ENCODE peak calls at places on chromosomes 11 and 22, in four cellular contexts. One of them, this sample, is unnamed.
A peak's percentile ranks its signal among the peaks of the same experiment; 100 is the strongest.

GRCh38 chr22:20661473-20661872 is 112.4 kb upstream of the SERPIND1 start:
- DNase-seq in neural progenitor cell: no peak
- DNase-seq in bronchial epithelial cell: no peak
- DNase-seq in Panc1: no peak
- DNase-seq in this sample: no peak

GRCh38 chr11:95154514-95154913 is 64.9 kb downstream of the ENDOD1 start:
- DNase-seq in Panc1: no peak
- DNase-seq in neural progenitor cell: peak; percentile 80
- DNase-seq in bronchial epithelial cell: peak; percentile 56
- DNase-seq in this sample: peak; percentile 53

GRCh38 chr11:11659567-11660341 is 37.9 kb upstream of the GALNT18 start:
- DNase-seq in Panc1: no peak
- DNase-seq in bronchial epithelial cell: no peak
- DNase-seq in neural progenitor cell: no peak
- DNase-seq in this sample: no peak

GRCh38 chr11:2843551-2843950 is 42.0 kb downstream of the CDKN1C start:
- DNase-seq in Panc1: no peak
- DNase-seq in bronchial epithelial cell: no peak
- DNase-seq in neural progenitor cell: no peak
- DNase-seq in this sample: no peak

GRCh38 chr11:78548911-78549572 is 25.6 kb downstream of the NARS2 start:
- DNase-seq in Panc1: no peak
- DNase-seq in neural progenitor cell: peak; percentile 12
- DNase-seq in bronchial epithelial cell: no peak
- DNase-seq in this sample: no peak

GRCh38 chr11:75453916-75454655 is 21.1 kb upstream of the KLHL35 start:
- DNase-seq in bronchial epithelial cell: no peak
- DNase-seq in Panc1: no peak
- DNase-seq in neural progenitor cell: no peak
- DNase-seq in this sample: no peak

GRCh38 chr11:118657238-118657637 is 22.2 kb downstream of the TREH start:
- DNase-seq in bronchial epithelial cell: no peak
- DNase-seq in neural progenitor cell: no peak
- DNase-seq in Panc1: no peak
- DNase-seq in this sample: no peak

GRCh38 chr11:104254347-104254746 is 90.4 kb upstream of the PDGFD start:
- DNase-seq in neural progenitor cell: peak; percentile 85
- DNase-seq in Panc1: no peak
- DNase-seq in bronchial epithelial cell: peak; percentile 48
- DNase-seq in this sample: peak; percentile 29

GRCh38 chr11:99277281-99277680 is 256.5 kb downstream of the CNTN5 start:
- DNase-seq in Panc1: no peak
- DNase-seq in neural progenitor cell: peak; percentile 11
- DNase-seq in bronchial epithelial cell: peak; percentile 5
- DNase-seq in this sample: no peak

GRCh38 chr22:37830093-37830842 is 7.1 kb downstream of the GALR3 start:
- DNase-seq in neural progenitor cell: no peak
- DNase-seq in Panc1: no peak
- DNase-seq in bronchial epithelial cell: no peak
- DNase-seq in this sample: no peak

GRCh38 chr22:43970037-43970747 is 14.9 kb downstream of the SAMM50 start:
- DNase-seq in neural progenitor cell: no peak
- DNase-seq in Panc1: no peak
- DNase-seq in bronchial epithelial cell: no peak
- DNase-seq in this sample: no peak

GRCh38 chr11:62104001-62104400 is 19.8 kb upstream of the INCENP start:
- DNase-seq in Panc1: no peak
- DNase-seq in bronchial epithelial cell: no peak
- DNase-seq in neural progenitor cell: no peak
- DNase-seq in this sample: no peak

GRCh38 chr11:73269353-73270088 is 2.6 kb upstream of the P2RY6 start:
- DNase-seq in neural progenitor cell: no peak
- DNase-seq in Panc1: no peak
- DNase-seq in bronchial epithelial cell: no peak
- DNase-seq in this sample: no peak

GRCh38 chr11:72824811-72825505 is 10.7 kb downstream of the ATG16L2 start:
- DNase-seq in Panc1: no peak
- DNase-seq in bronchial epithelial cell: no peak
- DNase-seq in neural progenitor cell: no peak
- DNase-seq in this sample: no peak

GRCh38 chr11:109957601-109958000 is 135.6 kb upstream of the ZC3H12C start:
- DNase-seq in neural progenitor cell: no peak
- DNase-seq in Panc1: no peak
- DNase-seq in bronchial epithelial cell: no peak
- DNase-seq in this sample: no peak

GRCh38 chr11:28621648-28622215 is 513.5 kb downstream of the METTL15 start:
- DNase-seq in bronchial epithelial cell: no peak
- DNase-seq in neural progenitor cell: no peak
- DNase-seq in Panc1: no peak
- DNase-seq in this sample: no peak

GRCh38 chr11:57427692-57428082 is 766 bp upstream of the SLC43A3 start:
- DNase-seq in neural progenitor cell: no peak
- DNase-seq in bronchial epithelial cell: peak; percentile 51
- DNase-seq in Panc1: no peak
- DNase-seq in this sample: peak; percentile 56

GRCh38 chr11:104968856-104969776 is 742 bp upstream of the CASP4 start:
- DNase-seq in Panc1: peak; percentile 30
- DNase-seq in neural progenitor cell: peak; percentile 43
- DNase-seq in bronchial epithelial cell: no peak
- DNase-seq in this sample: peak; percentile 31

GRCh38 chr11:34176980-34177319 is 71.5 kb downstream of the NAT10 start:
- DNase-seq in Panc1: no peak
- DNase-seq in bronchial epithelial cell: no peak
- DNase-seq in neural progenitor cell: peak; percentile 53
- DNase-seq in this sample: no peak

DNA sequence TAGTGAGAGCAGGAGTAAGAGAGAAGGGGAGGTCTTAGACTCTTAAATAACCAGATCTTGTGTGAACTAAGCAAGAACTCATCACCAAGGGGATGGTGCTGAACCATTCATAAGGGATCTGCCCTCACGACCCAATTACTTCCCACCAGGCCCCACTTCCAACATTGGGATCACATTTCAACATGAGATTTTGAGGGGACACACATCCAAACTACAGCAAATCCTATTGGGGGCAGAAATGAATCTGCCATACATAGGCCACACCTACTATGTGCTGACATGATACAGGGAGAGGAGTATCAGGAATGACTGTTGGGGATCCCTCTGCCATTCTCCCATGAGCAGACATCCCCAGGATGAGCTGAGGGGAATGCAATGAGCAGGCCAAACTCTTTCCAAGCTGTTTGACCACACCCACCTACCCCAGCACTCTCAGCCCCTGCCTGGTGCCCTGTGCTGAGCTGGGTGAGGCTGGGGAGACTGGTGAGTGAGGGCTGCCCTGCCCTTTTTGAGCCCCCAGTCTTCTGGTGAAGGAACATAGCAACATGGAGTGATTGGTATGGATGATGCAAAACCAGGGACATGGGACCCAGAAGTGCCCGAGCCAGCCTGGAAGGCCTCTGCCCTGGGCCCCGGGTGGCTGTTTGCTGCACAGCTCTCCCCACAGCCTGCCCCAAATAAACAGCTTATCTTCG is 1.2 kb upstream of the GTSE1 start:
- DNase-seq in Panc1: no peak
- DNase-seq in bronchial epithelial cell: no peak
- DNase-seq in neural progenitor cell: no peak
- DNase-seq in this sample: no peak
- H3K4me3 ChIP-seq in Panc1: peak overlapping the region; percentile 74
- H3K4me3 ChIP-seq in bronchial epithelial cell: no peak overlapping the region
- H3K4me3 ChIP-seq in neural progenitor cell: peak overlapping the region; percentile 84
- H3K4me3 ChIP-seq in this sample: peak overlapping the region; percentile 78

GRCh38 chr11:45384711-45385241 is 98.6 kb upstream of the SYT13 start:
- DNase-seq in neural progenitor cell: peak; percentile 42
- DNase-seq in Panc1: no peak
- DNase-seq in bronchial epithelial cell: no peak
- DNase-seq in this sample: no peak
- TF ChIP-seq CTCF in neural progenitor cell: no peak
- TF ChIP-seq CTCF in Panc1: no peak
- TF ChIP-seq CTCF in bronchial epithelial cell: no peak
- TF ChIP-seq CTCF in this sample: no peak

GRCh38 chr11:65429069-65429681 is 6.6 kb downstream of the NEAT1 start:
- DNase-seq in neural progenitor cell: peak; percentile 32
- DNase-seq in bronchial epithelial cell: peak; percentile 70
- DNase-seq in Panc1: no peak
- DNase-seq in this sample: peak; percentile 58

GRCh38 chr11:65428578-65429068 is 6.0 kb downstream of the NEAT1 start:
- DNase-seq in bronchial epithelial cell: peak; percentile 51
- DNase-seq in Panc1: no peak
- DNase-seq in neural progenitor cell: no peak
- DNase-seq in this sample: peak; percentile 50

GRCh38 chr11:65431452-65432132 is 9.0 kb downstream of the NEAT1 start:
- DNase-seq in bronchial epithelial cell: peak; percentile 19
- DNase-seq in Panc1: no peak
- DNase-seq in neural progenitor cell: no peak
- DNase-seq in this sample: no peak

GRCh38 chr11:65430406-65431217 is 8.0 kb downstream of the NEAT1 start:
- DNase-seq in bronchial epithelial cell: peak; percentile 44
- DNase-seq in neural progenitor cell: no peak
- DNase-seq in Panc1: no peak
- DNase-seq in this sample: no peak

DNA sequence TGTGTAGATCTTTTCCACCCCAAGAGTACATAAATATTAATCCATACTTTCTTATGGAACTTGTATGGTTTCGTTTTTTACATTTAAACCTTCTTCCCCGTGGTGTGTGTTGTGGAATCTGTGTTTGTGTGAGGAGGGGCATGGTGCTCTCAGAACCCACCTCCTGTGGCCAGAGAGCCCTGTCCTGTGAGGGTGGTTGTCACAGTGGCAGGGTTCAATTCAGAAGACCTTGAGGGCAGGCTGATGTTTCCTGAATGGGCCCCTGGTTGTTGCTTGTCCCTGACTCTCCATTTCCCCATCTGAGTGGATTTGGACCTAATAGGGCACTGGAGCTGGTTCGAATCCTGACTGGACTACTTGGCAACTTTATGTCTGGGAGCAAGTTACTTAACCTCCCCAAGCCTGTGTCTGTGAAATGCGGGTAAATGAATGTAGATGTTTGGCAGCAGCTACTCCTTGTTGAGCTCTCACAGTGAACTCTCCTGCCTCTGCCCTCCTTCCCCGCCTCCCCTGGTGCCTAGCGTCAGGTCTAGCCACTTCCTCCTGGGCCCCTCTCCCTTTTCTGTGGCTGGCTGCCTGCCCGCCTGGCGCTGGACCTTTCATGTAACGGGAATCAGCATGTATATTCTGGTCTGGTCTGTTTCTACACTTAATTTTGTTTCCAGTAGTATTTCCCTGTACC is 7.3 kb downstream of the NEAT1 start:
- DNase-seq in Panc1: no peak
- DNase-seq in bronchial epithelial cell: peak; percentile 65
- DNase-seq in neural progenitor cell: no peak
- DNase-seq in this sample: peak; percentile 77
- H3K4me3 ChIP-seq in Panc1: peak overlapping the region; percentile 99
- H3K4me3 ChIP-seq in bronchial epithelial cell: no peak overlapping the region
- H3K4me3 ChIP-seq in neural progenitor cell: no peak overlapping the region
- H3K4me3 ChIP-seq in this sample: no peak overlapping the region

GRCh38 chr11:65476632-65477270 is 22.1 kb upstream of the MALAT1 start:
- DNase-seq in Panc1: no peak
- DNase-seq in neural progenitor cell: no peak
- DNase-seq in bronchial epithelial cell: no peak
- DNase-seq in this sample: peak; percentile 83

GRCh38 chr11:65477271-65478029 is 21.4 kb upstream of the MALAT1 start:
- DNase-seq in Panc1: no peak
- DNase-seq in neural progenitor cell: peak; percentile 95
- DNase-seq in bronchial epithelial cell: peak; percentile 85
- DNase-seq in this sample: peak; percentile 98

GRCh38 chr11:65478411-65479183 is 20.2 kb upstream of the MALAT1 start:
- DNase-seq in bronchial epithelial cell: no peak
- DNase-seq in neural progenitor cell: peak; percentile 34
- DNase-seq in Panc1: no peak
- DNase-seq in this sample: peak; percentile 63

GRCh38 chr11:65482306-65482850 is 16.5 kb upstream of the MALAT1 start:
- DNase-seq in neural progenitor cell: no peak
- DNase-seq in Panc1: no peak
- DNase-seq in bronchial epithelial cell: no peak
- DNase-seq in this sample: no peak

GRCh38 chr11:65479184-65480145 is 19.4 kb upstream of the MALAT1 start:
- DNase-seq in Panc1: no peak
- DNase-seq in neural progenitor cell: peak; percentile 74
- DNase-seq in bronchial epithelial cell: no peak
- DNase-seq in this sample: peak; percentile 72
- TF ChIP-seq CTCF in Panc1: peak; percentile 82
- TF ChIP-seq CTCF in neural progenitor cell: peak; percentile 48
- TF ChIP-seq CTCF in bronchial epithelial cell: peak; percentile 48
- TF ChIP-seq CTCF in this sample: no peak

GRCh38 chr22:39589880-39590279 is 19.3 kb downstream of the CACNA1I start:
- DNase-seq in bronchial epithelial cell: no peak
- DNase-seq in neural progenitor cell: peak; percentile 39
- DNase-seq in Panc1: no peak
- DNase-seq in this sample: no peak

GRCh38 chr22:39593931-39594285 is 23.4 kb downstream of the CACNA1I start:
- DNase-seq in bronchial epithelial cell: no peak
- DNase-seq in neural progenitor cell: no peak
- DNase-seq in Panc1: no peak
- DNase-seq in this sample: no peak

GRCh38 chr22:39594411-39594810 is 23.9 kb downstream of the CACNA1I start:
- DNase-seq in Panc1: no peak
- DNase-seq in bronchial epithelial cell: no peak
- DNase-seq in neural progenitor cell: peak; percentile 49
- DNase-seq in this sample: no peak

GRCh38 chr22:39593061-39593930 is 22.7 kb downstream of the CACNA1I start:
- DNase-seq in bronchial epithelial cell: no peak
- DNase-seq in Panc1: no peak
- DNase-seq in neural progenitor cell: no peak
- DNase-seq in this sample: no peak

GRCh38 chr22:39592104-39593060 is 21.8 kb downstream of the CACNA1I start:
- DNase-seq in bronchial epithelial cell: peak; percentile 54
- DNase-seq in neural progenitor cell: peak; percentile 32
- DNase-seq in Panc1: no peak
- DNase-seq in this sample: no peak
- H3K4me3 ChIP-seq in bronchial epithelial cell: no peak overlapping the region
- H3K4me3 ChIP-seq in neural progenitor cell: no peak overlapping the region
- H3K4me3 ChIP-seq in Panc1: no peak overlapping the region
- H3K4me3 ChIP-seq in this sample: no peak overlapping the region

GRCh38 chr11:1546536-1547466 is 25.3 kb downstream of the DUSP8 start:
- DNase-seq in neural progenitor cell: peak; percentile 87
- DNase-seq in Panc1: no peak
- DNase-seq in bronchial epithelial cell: no peak
- DNase-seq in this sample: peak; percentile 61

GRCh38 chr11:1546077-1546535 is 26.0 kb downstream of the DUSP8 start:
- DNase-seq in neural progenitor cell: no peak
- DNase-seq in bronchial epithelial cell: no peak
- DNase-seq in Panc1: no peak
- DNase-seq in this sample: peak; percentile 77

GRCh38 chr11:1547467-1548098 is 24.5 kb downstream of the DUSP8 start:
- DNase-seq in bronchial epithelial cell: no peak
- DNase-seq in neural progenitor cell: no peak
- DNase-seq in Panc1: no peak
- DNase-seq in this sample: no peak

GRCh38 chr11:1548221-1549070 is 23.6 kb downstream of the DUSP8 start:
- DNase-seq in neural progenitor cell: peak; percentile 56
- DNase-seq in bronchial epithelial cell: peak; percentile 36
- DNase-seq in Panc1: peak; percentile 39
- DNase-seq in this sample: peak; percentile 88

GRCh38 chr11:1549355-1550330 is 22.4 kb downstream of the DUSP8 start:
- DNase-seq in Panc1: no peak
- DNase-seq in neural progenitor cell: no peak
- DNase-seq in bronchial epithelial cell: no peak
- DNase-seq in this sample: no peak
- TF ChIP-seq CTCF in Panc1: peak; percentile 47
- TF ChIP-seq CTCF in neural progenitor cell: no peak
- TF ChIP-seq CTCF in bronchial epithelial cell: no peak
- TF ChIP-seq CTCF in this sample: no peak

GRCh38 chr11:65607614-65608426 is 6.2 kb downstream of the MAP3K11 start:
- DNase-seq in bronchial epithelial cell: no peak
- DNase-seq in neural progenitor cell: no peak
- DNase-seq in Panc1: no peak
- DNase-seq in this sample: no peak
- H3K4me3 ChIP-seq in bronchial epithelial cell: no peak overlapping the region
- H3K4me3 ChIP-seq in neural progenitor cell: peak overlapping the region; percentile 31
- H3K4me3 ChIP-seq in Panc1: no peak overlapping the region
- H3K4me3 ChIP-seq in this sample: no peak overlapping the region

This sample was measured in colonic mucosa.